ENCODE peak calls at places on chromosomes 13 and 19, in eight cellular contexts. One of them, this sample, is unnamed.

GRCh38 chr19:41595258-41595889 is 19.4 kb downstream of the CEACAM21 start:
- DNase-seq in NCI-H774: peak
- DNase-seq in GM12864: peak
- DNase-seq in head of caudate nucleus: peak
- DNase-seq in cardiac fibroblast: peak
- DNase-seq in stimulated activated CD4-positive, alpha-beta T cell treated with anti-CD3 and anti-CD28 coated beads, Interleukin-15, amount 100 ng/mL, for 24 hours: peak
- DNase-seq in hippocampal formation: peak
- DNase-seq in GM04503: peak
- DNase-seq in this sample: peak

GRCh38 chr19:43784981-43785808 is 4.4 kb upstream of the KCNN4 start:
- DNase-seq in GM12864: peak
- DNase-seq in GM04503: no peak
- DNase-seq in cardiac fibroblast: peak
- DNase-seq in head of caudate nucleus: no peak
- DNase-seq in NCI-H774: peak
- DNase-seq in hippocampal formation: peak
- DNase-seq in stimulated activated CD4-positive, alpha-beta T cell treated with anti-CD3 and anti-CD28 coated beads, Interleukin-15, amount 100 ng/mL, for 24 hours: peak
- DNase-seq in this sample: peak

GRCh38 chr19:7919681-7920519 is at the start of gene SNAPC2:
- DNase-seq in head of caudate nucleus: peak
- DNase-seq in GM12864: peak
- DNase-seq in GM04503: peak
- DNase-seq in NCI-H774: peak
- DNase-seq in hippocampal formation: peak
- DNase-seq in cardiac fibroblast: peak
- DNase-seq in stimulated activated CD4-positive, alpha-beta T cell treated with anti-CD3 and anti-CD28 coated beads, Interleukin-15, amount 100 ng/mL, for 24 hours: peak
- DNase-seq in this sample: peak

GRCh38 chr19:51887522-51888498 is at the start of gene ZNF577:
- DNase-seq in GM12864: no peak
- DNase-seq in head of caudate nucleus: peak
- DNase-seq in cardiac fibroblast: peak
- DNase-seq in GM04503: peak
- DNase-seq in NCI-H774: no peak
- DNase-seq in hippocampal formation: peak
- DNase-seq in stimulated activated CD4-positive, alpha-beta T cell treated with anti-CD3 and anti-CD28 coated beads, Interleukin-15, amount 100 ng/mL, for 24 hours: peak
- DNase-seq in this sample: peak

GRCh38 chr19:46040952-46041500 is at the start of gene IGFL4:
- DNase-seq in GM04503: no peak
- DNase-seq in stimulated activated CD4-positive, alpha-beta T cell treated with anti-CD3 and anti-CD28 coated beads, Interleukin-15, amount 100 ng/mL, for 24 hours: no peak
- DNase-seq in cardiac fibroblast: no peak
- DNase-seq in NCI-H774: no peak
- DNase-seq in head of caudate nucleus: no peak
- DNase-seq in hippocampal formation: no peak
- DNase-seq in GM12864: no peak
- DNase-seq in this sample: no peak

GRCh38 chr19:49064768-49065611 is at the start of gene NTF4:
- DNase-seq in NCI-H774: no peak
- DNase-seq in hippocampal formation: no peak
- DNase-seq in cardiac fibroblast: peak
- DNase-seq in GM04503: no peak
- DNase-seq in GM12864: no peak
- DNase-seq in stimulated activated CD4-positive, alpha-beta T cell treated with anti-CD3 and anti-CD28 coated beads, Interleukin-15, amount 100 ng/mL, for 24 hours: peak
- DNase-seq in head of caudate nucleus: no peak
- DNase-seq in this sample: no peak

GRCh38 chr19:36113895-36114762 is 546 bp downstream of the POLR2I start:
- DNase-seq in cardiac fibroblast: peak
- DNase-seq in NCI-H774: no peak
- DNase-seq in GM04503: peak
- DNase-seq in hippocampal formation: peak
- DNase-seq in head of caudate nucleus: no peak
- DNase-seq in stimulated activated CD4-positive, alpha-beta T cell treated with anti-CD3 and anti-CD28 coated beads, Interleukin-15, amount 100 ng/mL, for 24 hours: peak
- DNase-seq in GM12864: no peak
- DNase-seq in this sample: no peak

GRCh38 chr19:17522988-17523872 is 11.8 kb downstream of the PGLS start:
- DNase-seq in NCI-H774: no peak
- DNase-seq in cardiac fibroblast: no peak
- DNase-seq in GM12864: peak
- DNase-seq in head of caudate nucleus: no peak
- DNase-seq in hippocampal formation: peak
- DNase-seq in GM04503: no peak
- DNase-seq in stimulated activated CD4-positive, alpha-beta T cell treated with anti-CD3 and anti-CD28 coated beads, Interleukin-15, amount 100 ng/mL, for 24 hours: peak
- DNase-seq in this sample: no peak

GRCh38 chr13:90824027-90824426 is 523.5 kb upstream of the MIR17HG start:
- DNase-seq in hippocampal formation: no peak
- DNase-seq in stimulated activated CD4-positive, alpha-beta T cell treated with anti-CD3 and anti-CD28 coated beads, Interleukin-15, amount 100 ng/mL, for 24 hours: no peak
- DNase-seq in GM12864: no peak
- DNase-seq in NCI-H774: no peak
- DNase-seq in GM04503: no peak
- DNase-seq in head of caudate nucleus: no peak
- DNase-seq in cardiac fibroblast: no peak
- DNase-seq in this sample: no peak

GRCh38 chr13:106145997-106146864 is 389.2 kb downstream of the EFNB2 start:
- DNase-seq in hippocampal formation: no peak
- DNase-seq in GM04503: no peak
- DNase-seq in NCI-H774: no peak
- DNase-seq in GM12864: no peak
- DNase-seq in stimulated activated CD4-positive, alpha-beta T cell treated with anti-CD3 and anti-CD28 coated beads, Interleukin-15, amount 100 ng/mL, for 24 hours: no peak
- DNase-seq in head of caudate nucleus: no peak
- DNase-seq in cardiac fibroblast: no peak
- DNase-seq in this sample: no peak

GRCh38 chr19:18587561-18587960 is 1.0 kb upstream of the REX1BD start:
- DNase-seq in GM12864: no peak
- DNase-seq in cardiac fibroblast: no peak
- DNase-seq in NCI-H774: no peak
- DNase-seq in GM04503: no peak
- DNase-seq in hippocampal formation: no peak
- DNase-seq in stimulated activated CD4-positive, alpha-beta T cell treated with anti-CD3 and anti-CD28 coated beads, Interleukin-15, amount 100 ng/mL, for 24 hours: no peak
- DNase-seq in head of caudate nucleus: no peak
- DNase-seq in this sample: no peak

GRCh38 chr19:8028951-8029491 is 23.5 kb upstream of the CCL25 start:
- DNase-seq in hippocampal formation: no peak
- DNase-seq in GM12864: no peak
- DNase-seq in head of caudate nucleus: no peak
- DNase-seq in cardiac fibroblast: peak
- DNase-seq in GM04503: no peak
- DNase-seq in NCI-H774: no peak
- DNase-seq in stimulated activated CD4-positive, alpha-beta T cell treated with anti-CD3 and anti-CD28 coated beads, Interleukin-15, amount 100 ng/mL, for 24 hours: no peak
- DNase-seq in this sample: no peak

GRCh38 chr13:61148211-61148610 is 267.4 kb downstream of the PCDH20 start:
- DNase-seq in GM12864: no peak
- DNase-seq in cardiac fibroblast: no peak
- DNase-seq in NCI-H774: no peak
- DNase-seq in head of caudate nucleus: no peak
- DNase-seq in hippocampal formation: no peak
- DNase-seq in GM04503: no peak
- DNase-seq in stimulated activated CD4-positive, alpha-beta T cell treated with anti-CD3 and anti-CD28 coated beads, Interleukin-15, amount 100 ng/mL, for 24 hours: no peak
- DNase-seq in this sample: no peak

GRCh38 chr13:77918391-77919261 is at the start of gene EDNRB:
- DNase-seq in stimulated activated CD4-positive, alpha-beta T cell treated with anti-CD3 and anti-CD28 coated beads, Interleukin-15, amount 100 ng/mL, for 24 hours: peak
- DNase-seq in head of caudate nucleus: peak
- DNase-seq in GM12864: no peak
- DNase-seq in GM04503: no peak
- DNase-seq in cardiac fibroblast: peak
- DNase-seq in NCI-H774: no peak
- DNase-seq in hippocampal formation: peak
- DNase-seq in this sample: peak

GRCh38 chr13:113410472-113411201 is 42.7 kb downstream of the ADPRHL1 start:
- DNase-seq in cardiac fibroblast: peak
- DNase-seq in hippocampal formation: no peak
- DNase-seq in head of caudate nucleus: no peak
- DNase-seq in GM04503: peak
- DNase-seq in NCI-H774: no peak
- DNase-seq in GM12864: no peak
- DNase-seq in stimulated activated CD4-positive, alpha-beta T cell treated with anti-CD3 and anti-CD28 coated beads, Interleukin-15, amount 100 ng/mL, for 24 hours: no peak
- DNase-seq in this sample: peak